ENCODE peak calls at places on chromosomes 1 and 21, in seven cellular contexts. W is psoas muscle, S is cardiac muscle cell, F is adrenal gland, V is hepatocyte, M is astrocyte, N is heart left ventricle. H is an unnamed sample. For H3K4me1, the result is how much of the 10 kb centered on the place peaks cover.

GRCh38 chr1:81876901-81877750 is 76.4 kb downstream of the ADGRL2 start:
- DNase-seq in V (no peak), F (no peak), M (peak), W (no peak), N (no peak), S (peak), H (no peak)

GRCh38 chr1:10431065-10431730 is 965 bp downstream of the CENPS start:
- DNase-seq in M (peak), W (no peak), V (peak), F (no peak), N (no peak), S (peak), H (peak)

GRCh38 chr1:8823295-8823664 is 5.8 kb upstream of the RERE start:
- DNase-seq in N (no peak), S (no peak), V (no peak), M (no peak), W (no peak), F (no peak), H (no peak)

GRCh38 chr1:231553320-231553719 is 24.9 kb downstream of the TSNAX start:
- DNase-seq in M (no peak), N (no peak), V (no peak), S (no peak), F (no peak), W (no peak), H (no peak)

GRCh38 chr1:31181515-31182343 is 58.0 kb downstream of the NKAIN1 start:
- DNase-seq in S (peak), W (peak), V (peak), N (peak), M (no peak), F (peak), H (peak)

GRCh38 chr1:76218888-76219588 is 144.5 kb downstream of the ST6GALNAC3 start:
- DNase-seq in F (no peak), M (no peak), V (no peak), N (no peak), S (no peak), W (no peak), H (no peak)

GRCh38 chr1:155083865-155084721 is 5.5 kb downstream of the EFNA3 start:
- DNase-seq in S (peak), N (no peak), W (no peak), F (peak), V (peak), M (no peak), H (no peak)

GRCh38 chr1:56389813-56390539 is 189.4 kb downstream of the PLPP3 start:
- DNase-seq in F (no peak), V (no peak), W (no peak), N (no peak), M (peak), S (peak), H (peak)

GRCh38 chr1:20728371-20729154 is 3.9 kb downstream of the SH2D5 start:
- DNase-seq in S (no peak), N (no peak), F (no peak), M (no peak), V (no peak), W (no peak), H (peak)

GRCh38 chr1:6162341-6162740 is 17.8 kb downstream of the CHD5 start:
- DNase-seq in V (no peak), S (no peak), N (no peak), M (no peak), W (no peak), F (no peak), H (no peak)

GRCh38 chr1:65170511-65171142 is 22.6 kb downstream of the AK4 start:
- DNase-seq in V (peak), W (no peak), F (peak), N (peak), M (no peak), S (peak), H (no peak)

GRCh38 chr1:44089371-44090070 is 29.1 kb upstream of the KLF17 start:
- DNase-seq in W (no peak), V (no peak), N (peak), M (no peak), S (no peak), F (peak), H (peak)

GRCh38 chr1:93773049-93773838 is 91.6 kb upstream of the BCAR3 start:
- DNase-seq in S (no peak), V (no peak), M (no peak), W (no peak), N (no peak), F (no peak), H (no peak)

GRCh38 chr1:3021801-3022401 is 634 bp downstream of the ACTRT2 start:
- DNase-seq in M (no peak), W (no peak), N (no peak), F (no peak), S (no peak), V (no peak), H (no peak)

GRCh38 chr1:198333744-198334143 is 176.9 kb downstream of the NEK7 start:
- DNase-seq in W (no peak), V (no peak), N (no peak), F (no peak), M (peak), S (no peak), H (no peak)

GRCh38 chr1:110465038-110465813 is 14.3 kb downstream of the PROK1 start:
- DNase-seq in W (no peak), V (peak), N (no peak), S (no peak), M (no peak), F (no peak), H (peak)

GRCh38 chr1:88394958-88395357 is 289.1 kb upstream of the PKN2 start:
- DNase-seq in V (no peak), M (no peak), W (no peak), F (no peak), S (no peak), N (no peak), H (peak)

GRCh38 chr1:21937372-21938121 is 437 bp upstream of the HSPG2 start:
- DNase-seq in F (peak), M (peak), W (peak), N (peak), V (peak), S (peak), H (peak)

GRCh38 chr21:27277122-27277521 is 310.2 kb upstream of the ADAMTS5 start:
- DNase-seq in V (no peak), S (peak), N (no peak), M (no peak), F (no peak), W (no peak), H (no peak)
- H3K4me1 ChIP-seq in V (under half), S (under half), N (under half), M (under half), F (under half), W (under half), H (under half)

GRCh38 chr1:161707503-161707902 is 474 bp downstream of the FCRLA start:
- DNase-seq in M (no peak), S (no peak), W (no peak), F (no peak), V (no peak), N (no peak), H (no peak)
- H3K4me1 ChIP-seq in M (under half), S (under half), W (under half), F (under half), V (under half), N (under half), H (under half)

GRCh38 chr1:45516465-45516864 is 5.2 kb downstream of the PRDX1 start:
- DNase-seq in W (no peak), M (no peak), N (no peak), V (no peak), S (no peak), F (no peak), H (no peak)
- H3K4me1 ChIP-seq in W (under half), M (under half), N (under half), V (under half), S (under half), F (under half), H (under half)

DNA sequence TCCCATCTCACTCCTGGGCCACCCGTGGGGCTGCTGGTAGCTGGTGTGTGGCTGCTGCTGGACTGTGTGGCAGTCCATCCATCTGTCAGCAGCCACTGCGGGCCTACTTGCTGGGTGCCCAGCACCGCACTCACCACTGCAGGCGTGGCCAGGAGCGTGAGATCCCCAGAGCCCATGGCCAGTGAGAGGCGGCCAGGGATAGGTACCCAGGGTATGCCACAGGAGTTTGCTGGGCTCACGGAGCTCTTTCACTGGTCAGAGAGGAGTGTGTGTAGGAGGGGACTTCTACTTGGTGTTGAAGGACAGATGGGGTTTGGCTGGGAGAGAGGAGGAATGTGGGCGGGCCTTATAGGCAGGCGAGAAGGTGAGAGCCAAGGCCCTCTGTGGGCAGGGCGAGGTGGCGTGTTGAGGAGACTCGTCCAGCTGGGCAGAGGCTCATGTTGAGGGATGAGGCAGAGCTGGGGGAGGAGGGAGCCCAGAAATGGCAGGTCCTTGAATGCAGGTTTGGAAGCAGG is 15.0 kb downstream of the QSOX1 start:
- DNase-seq in F (no peak), M (no peak), N (no peak), S (no peak), V (no peak), W (no peak), H (peak)
- H3K4me1 ChIP-seq in F (under half), M (under half), N (under half), S (under half), V (under half), W (half or more), H (under half)

DNA sequence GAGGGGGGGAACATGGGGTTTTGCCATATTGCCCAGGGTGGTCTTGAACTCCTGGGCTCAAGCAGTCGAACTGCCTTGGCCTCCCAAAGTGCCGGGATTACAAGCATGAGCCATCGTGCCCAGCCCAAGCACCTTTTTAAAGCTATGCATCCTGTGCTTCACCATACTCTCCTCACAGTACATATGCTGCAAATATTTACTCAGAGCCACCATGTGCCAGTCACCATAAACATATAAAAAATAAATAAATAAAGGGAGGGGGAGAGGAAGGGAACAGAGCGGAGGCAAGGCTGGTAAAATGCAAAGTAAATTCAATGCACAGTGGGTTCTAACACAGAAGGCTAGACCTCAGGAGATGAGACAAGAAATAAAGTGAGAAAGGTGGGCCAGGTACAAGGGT is 64.7 kb downstream of the CAPZB start:
- DNase-seq in S (no peak), F (no peak), V (no peak), N (no peak), W (no peak), M (no peak), H (no peak)
- H3K4me1 ChIP-seq in S (under half), F (under half), V (under half), N (under half), W (half or more), M (under half), H (under half)

GRCh38 chr1:209534496-209535250 is 48.8 kb upstream of the CAMK1G start:
- DNase-seq in F (no peak), V (no peak), M (no peak), W (no peak), S (no peak), N (no peak), H (peak)
- H3K4me1 ChIP-seq in F (under half), V (under half), M (under half), W (under half), S (under half), N (under half), H (under half)

DNA sequence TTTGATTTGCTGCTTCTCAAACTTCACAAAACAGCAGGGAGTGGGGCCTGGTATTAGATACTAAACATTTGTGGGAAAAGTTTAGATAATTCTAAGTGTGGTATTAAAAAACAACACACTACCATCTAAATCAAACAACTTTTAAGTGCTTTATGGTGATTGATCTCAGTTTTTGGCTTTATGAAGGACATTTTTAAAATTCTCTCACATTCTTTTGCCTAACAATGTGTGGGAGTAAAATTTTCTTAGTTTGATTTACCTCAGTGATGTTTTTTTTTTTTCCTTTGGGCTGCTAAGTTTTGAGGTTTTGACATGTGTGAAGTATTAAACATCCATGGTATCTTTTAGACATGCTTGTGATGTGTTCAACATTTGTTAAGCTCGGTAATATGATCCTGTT is 116.2 kb downstream of the DISP1 start:
- DNase-seq in F (no peak), M (peak), S (peak), W (no peak), N (no peak), V (no peak), H (no peak)
- H3K4me1 ChIP-seq in F (under half), M (under half), S (under half), W (under half), N (under half), V (under half), H (under half)

DNA sequence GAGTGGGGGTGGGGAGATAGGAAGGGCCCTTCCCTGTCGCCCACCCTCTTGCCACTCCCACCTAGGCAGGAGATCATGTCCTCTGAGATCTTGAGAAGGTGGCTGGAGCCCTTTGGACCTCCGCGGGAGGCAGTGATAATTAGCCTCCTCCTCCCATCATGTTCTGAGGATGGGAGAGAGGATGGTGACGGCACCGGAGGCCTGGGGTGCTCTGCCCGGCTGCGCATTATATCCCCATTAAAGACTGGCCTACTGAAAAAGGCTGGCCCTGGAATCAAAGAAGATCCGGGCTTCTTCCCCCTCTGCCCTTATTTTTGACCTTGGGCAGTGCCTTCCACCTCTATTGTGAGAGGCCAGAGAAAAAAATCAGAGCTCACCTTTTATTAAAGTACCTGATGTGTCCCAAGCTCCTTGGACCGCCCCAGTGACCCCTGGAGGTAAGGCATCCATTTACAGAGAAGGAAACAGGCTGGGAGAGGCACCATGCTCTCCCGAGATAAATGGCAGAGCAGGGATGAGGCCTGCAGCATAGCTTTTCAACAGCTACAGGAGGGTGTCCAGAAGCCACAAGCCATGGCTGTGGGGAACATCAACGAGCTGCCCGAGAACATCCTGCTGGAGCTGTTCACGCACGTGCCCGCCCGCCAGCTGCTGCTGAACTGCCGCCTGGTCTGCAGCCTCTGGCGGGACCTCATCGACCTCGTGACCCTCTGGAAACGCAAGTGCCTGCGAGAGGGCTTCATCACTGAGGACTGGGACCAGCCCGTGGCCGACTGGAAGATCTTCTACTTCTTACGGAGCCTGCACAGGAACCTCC is 794 bp downstream of the FBXO44 start:
- DNase-seq in V (no peak), S (no peak), F (no peak), W (peak), N (no peak), M (no peak), H (no peak)
- H3K4me1 ChIP-seq in V (under half), S (under half), F (under half), W (under half), N (under half), M (under half), H (under half)

GRCh38 chr21:31728952-31729351 is 3.0 kb downstream of the SCAF4 start:
- DNase-seq in N (no peak), M (no peak), S (no peak), V (no peak), W (no peak), F (no peak), H (no peak)

GRCh38 chr21:31728191-31728590 is 3.7 kb downstream of the SCAF4 start:
- DNase-seq in F (no peak), N (no peak), W (no peak), S (no peak), M (no peak), V (no peak), H (no peak)

GRCh38 chr21:31730687-31731111 is 1.2 kb downstream of the SCAF4 start:
- DNase-seq in M (peak), N (no peak), W (no peak), F (no peak), V (no peak), S (no peak), H (peak)

GRCh38 chr21:31731112-31731801 is 661 bp downstream of the SCAF4 start:
- DNase-seq in M (no peak), N (peak), F (peak), W (peak), S (peak), V (peak), H (peak)

DNA sequence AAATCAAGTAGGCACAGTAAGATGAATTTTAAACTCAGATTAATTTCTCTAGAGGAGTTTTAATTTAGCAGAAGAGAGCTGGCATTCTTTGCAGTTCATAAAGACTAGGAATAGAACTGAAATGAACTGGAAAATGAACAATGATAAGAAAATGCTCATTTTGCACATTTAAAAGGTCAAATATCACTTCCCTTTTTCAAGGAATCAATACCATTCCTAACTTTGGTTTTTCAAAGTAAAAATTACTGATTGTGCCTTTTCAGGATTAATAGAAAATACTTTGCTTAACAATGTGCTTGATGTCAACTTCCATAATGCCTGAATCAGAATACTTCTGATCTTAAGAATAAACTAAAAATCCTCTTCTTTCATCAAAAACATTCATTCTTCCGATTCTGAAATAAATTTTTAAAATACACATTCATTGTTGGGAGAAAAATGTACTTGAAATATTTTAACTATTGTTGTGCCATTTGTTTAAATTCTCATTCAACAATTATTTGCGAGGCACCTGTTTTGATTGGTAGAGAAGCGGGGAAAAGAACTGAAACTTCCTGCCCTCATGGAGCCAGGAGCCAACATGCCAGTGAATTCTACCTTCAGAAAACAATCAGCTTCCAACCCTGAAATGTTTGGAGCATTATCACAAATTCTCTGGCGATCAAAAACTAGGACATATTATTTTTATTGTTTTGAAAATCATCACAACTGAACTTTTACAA is 2.1 kb downstream of the SCAF4 start:
- DNase-seq in W (no peak), F (no peak), V (no peak), N (no peak), S (no peak), M (no peak), H (no peak)
- H3K4me1 ChIP-seq in W (under half), F (under half), V (under half), N (under half), S (under half), M (under half), H (under half)

H was measured in mesendoderm.